ENCODE peak calls at places on chromosomes 3 and 15, in six cellular contexts. Q is ACHN; K is iris pigment epithelial cell; H is H4; G is activated CD8-positive, alpha-beta T cell treated with anti-CD3 and anti-CD28 coated beads for 36 hours; T is CD4-positive, alpha-beta T cell. R is an unnamed sample.
A peak's percentile ranks its signal among the peaks of the same experiment; 100 is the strongest.

GRCh38 chr15:45555914-45556608 is 31.1 kb upstream of the BLOC1S6 start:
- DNase-seq in Q (no peak), K (no peak), G (no peak), T (no peak), H (no peak), R (no peak)

GRCh38 chr3:18556503-18556902 is 131.4 kb upstream of the SATB1 start:
- DNase-seq in Q (no peak), T (no peak), K (no peak), H (peak; percentile 28), G (peak; percentile 95), R (no peak)

GRCh38 chr15:83904107-83904720 is 250.3 kb downstream of the ADAMTSL3 start:
- DNase-seq in Q (peak; percentile 25), K (peak; percentile 96), T (no peak), H (no peak), G (no peak), R (no peak)

GRCh38 chr3:151196441-151196840 is 6.6 kb downstream of the GPR171 start:
- DNase-seq in T (no peak), G (no peak), Q (no peak), H (no peak), K (no peak), R (no peak)

GRCh38 chr3:52830535-52831258 is at the start of gene ITIH4:
- DNase-seq in K (no peak), H (peak; percentile 13), G (no peak), Q (no peak), T (no peak), R (no peak)

GRCh38 chr15:90451215-90451850 is 63.3 kb downstream of the IQGAP1 start:
- DNase-seq in Q (no peak), G (no peak), H (peak; percentile 41), T (no peak), K (peak; percentile 95), R (no peak)

GRCh38 chr15:92645731-92646130 is 9.8 kb downstream of the FAM174B start:
- DNase-seq in G (no peak), H (no peak), T (no peak), K (no peak), Q (no peak), R (no peak)

GRCh38 chr15:35023794-35024193 is 35.7 kb upstream of the ZNF770 start:
- DNase-seq in T (no peak), H (no peak), K (peak; percentile 37), G (no peak), Q (no peak), R (no peak)

GRCh38 chr3:65632409-65632808 is 406.3 kb downstream of the MAGI1 start:
- DNase-seq in H (no peak), K (no peak), Q (no peak), T (no peak), G (no peak), R (no peak)

GRCh38 chr3:42061711-42062408 is 29.3 kb upstream of the TRAK1 start:
- DNase-seq in K (peak; percentile 90), T (no peak), H (peak; percentile 62), Q (peak; percentile 79), G (no peak), R (no peak)

GRCh38 chr15:58559904-58560588 is 128.3 kb downstream of the LIPC start:
- DNase-seq in H (no peak), T (no peak), Q (no peak), K (no peak), G (no peak), R (no peak)

GRCh38 chr3:55200916-55201315 is 273.1 kb upstream of the LRTM1 start:
- DNase-seq in T (no peak), H (no peak), G (no peak), K (no peak), Q (no peak), R (no peak)

GRCh38 chr3:127065561-127066270 is 82.8 kb downstream of the PLXNA1 start:
- DNase-seq in Q (no peak), T (no peak), K (no peak), H (no peak), G (no peak), R (no peak)

GRCh38 chr3:165462616-165463334 is 266.6 kb upstream of the SLITRK3 start:
- DNase-seq in T (no peak), G (no peak), H (no peak), K (no peak), Q (no peak), R (no peak)